ENCODE peak calls at places on chromosome 1, in eight cellular contexts. R is astrocyte of the spinal cord, O is substantia nigra, E is GM12864, K is lower lobe of right lung, I is SJSA1, L is EL, H is T-helper 17 cell. S is an unnamed sample.

GRCh38 chr1:215888159-215888558 is 321.1 kb downstream of the KCTD3 start:
- DNase-seq in I (no peak), L (peak), K (no peak), R (peak), E (no peak), H (no peak), O (no peak), S (no peak)

GRCh38 chr1:160204526-160205241 is 500 bp upstream of the PEA15 start:
- DNase-seq in K (no peak), O (no peak), E (peak), I (no peak), L (no peak), R (no peak), H (no peak), S (peak)

GRCh38 chr1:162011337-162012012 is 12.2 kb downstream of the OLFML2B start:
- DNase-seq in I (no peak), L (no peak), E (no peak), R (no peak), K (peak), O (no peak), H (no peak), S (no peak)

GRCh38 chr1:151720190-151720953 is 950 bp upstream of the RIIAD1 start:
- DNase-seq in H (no peak), E (peak), O (no peak), I (no peak), K (no peak), R (peak), L (no peak), S (no peak)

GRCh38 chr1:206784471-206784903 is 12.2 kb upstream of the IL10 start:
- DNase-seq in I (no peak), R (no peak), L (no peak), O (no peak), H (peak), K (no peak), E (peak), S (no peak)

GRCh38 chr1:110210604-110211502 is 739 bp downstream of the KCNC4 start:
- DNase-seq in O (no peak), K (peak), L (peak), E (no peak), R (peak), I (no peak), H (peak), S (peak)

GRCh38 chr1:90443340-90443739 is 273.8 kb downstream of the BARHL2 start:
- DNase-seq in L (no peak), R (no peak), H (no peak), I (no peak), E (no peak), K (no peak), O (no peak), S (no peak)

GRCh38 chr1:247228133-247228532 is 27.7 kb upstream of the VN1R5 start:
- DNase-seq in R (peak), O (no peak), K (no peak), E (no peak), I (no peak), L (peak), H (no peak), S (no peak)

GRCh38 chr1:6041432-6042062 is 4.1 kb upstream of the KCNAB2 start:
- DNase-seq in H (no peak), R (no peak), I (no peak), E (no peak), O (no peak), K (peak), L (peak), S (peak)

GRCh38 chr1:198156745-198157240 is at the start of gene NEK7:
- DNase-seq in E (no peak), H (peak), R (peak), K (peak), I (peak), L (peak), O (peak), S (peak)

GRCh38 chr1:21278208-21278861 is 11.9 kb downstream of the ECE1 start:
- DNase-seq in O (no peak), I (no peak), E (no peak), K (no peak), H (no peak), R (no peak), L (no peak), S (peak)

GRCh38 chr1:71634159-71634558 is 553.3 kb upstream of the ZRANB2 start:
- DNase-seq in L (no peak), O (no peak), K (no peak), R (no peak), H (no peak), E (no peak), I (no peak), S (no peak)

GRCh38 chr1:23908453-23909341 is 4.5 kb downstream of the CNR2 start:
- DNase-seq in E (peak), H (no peak), I (no peak), O (no peak), R (no peak), K (no peak), L (no peak), S (no peak)

GRCh38 chr1:5297199-5297877 is 642.9 kb downstream of the AJAP1 start:
- DNase-seq in L (no peak), O (peak), H (no peak), I (no peak), K (no peak), R (no peak), E (no peak), S (no peak)

GRCh38 chr1:154485106-154485505 is 16.9 kb upstream of the TDRD10 start:
- DNase-seq in E (no peak), O (no peak), I (no peak), H (no peak), L (no peak), K (no peak), R (no peak), S (no peak)

GRCh38 chr1:183635112-183635605 is 424 bp downstream of the ARPC5 start:
- DNase-seq in R (no peak), K (peak), L (peak), H (peak), I (peak), O (peak), E (no peak), S (no peak)

GRCh38 chr1:116152950-116153691 is 41.9 kb downstream of the MAB21L3 start:
- DNase-seq in O (no peak), E (no peak), I (no peak), L (no peak), K (no peak), H (no peak), R (no peak), S (no peak)

GRCh38 chr1:246043556-246043955 is 463.5 kb downstream of the SMYD3 start:
- DNase-seq in O (no peak), I (no peak), H (no peak), L (no peak), E (no peak), K (no peak), R (peak), S (no peak)

GRCh38 chr1:52848423-52848822 is 5.9 kb downstream of the ZYG11A start:
- DNase-seq in I (no peak), R (no peak), H (no peak), E (no peak), L (no peak), O (no peak), K (no peak), S (no peak)

GRCh38 chr1:46466477-46467182 is 23.0 kb upstream of the DMBX1 start:
- DNase-seq in I (no peak), R (no peak), L (peak), E (no peak), O (no peak), H (no peak), K (no peak), S (peak)

GRCh38 chr1:115412733-115413132 is 74.7 kb upstream of the NGF start:
- DNase-seq in E (no peak), R (no peak), K (no peak), I (no peak), L (no peak), O (no peak), H (no peak), S (no peak)